ENCODE peak calls at places on chromosome 12, in ten cellular contexts. One of them, this sample, is unnamed.

GRCh38 chr12:109735825-109736551 is 22.4 kb downstream of the FAM222A start:
- DNase-seq in AG10803: no peak
- DNase-seq in endothelial cell: no peak
- DNase-seq in GM23248: no peak
- DNase-seq in AG08395: no peak
- DNase-seq in CD4-positive, alpha-beta T cell: no peak
- DNase-seq in IMR-90: no peak
- DNase-seq in activated CD8-positive, alpha-beta memory T cell treated with anti-CD3 and anti-CD28 coated beads for 1 hour: no peak
- DNase-seq in B cell: peak
- DNase-seq in activated T-cell treated with anti-CD3 and anti-CD28 coated beads, Interleukin-2, amount 50 U/mL, for 1 hour: peak
- DNase-seq in this sample: no peak

GRCh38 chr12:45483571-45483970 is 245.9 kb upstream of the ARID2 start:
- DNase-seq in B cell: no peak
- DNase-seq in GM23248: peak
- DNase-seq in AG10803: peak
- DNase-seq in endothelial cell: no peak
- DNase-seq in activated T-cell treated with anti-CD3 and anti-CD28 coated beads, Interleukin-2, amount 50 U/mL, for 1 hour: no peak
- DNase-seq in CD4-positive, alpha-beta T cell: no peak
- DNase-seq in AG08395: no peak
- DNase-seq in activated CD8-positive, alpha-beta memory T cell treated with anti-CD3 and anti-CD28 coated beads for 1 hour: no peak
- DNase-seq in IMR-90: peak
- DNase-seq in this sample: peak

GRCh38 chr12:111453071-111453989 is 47.6 kb downstream of the SH2B3 start:
- DNase-seq in AG10803: no peak
- DNase-seq in B cell: no peak
- DNase-seq in GM23248: no peak
- DNase-seq in endothelial cell: no peak
- DNase-seq in activated CD8-positive, alpha-beta memory T cell treated with anti-CD3 and anti-CD28 coated beads for 1 hour: no peak
- DNase-seq in AG08395: no peak
- DNase-seq in activated T-cell treated with anti-CD3 and anti-CD28 coated beads, Interleukin-2, amount 50 U/mL, for 1 hour: no peak
- DNase-seq in IMR-90: no peak
- DNase-seq in CD4-positive, alpha-beta T cell: no peak
- DNase-seq in this sample: no peak

GRCh38 chr12:75560167-75560566 is 48.8 kb upstream of the KRR1 start:
- DNase-seq in AG08395: peak
- DNase-seq in activated T-cell treated with anti-CD3 and anti-CD28 coated beads, Interleukin-2, amount 50 U/mL, for 1 hour: no peak
- DNase-seq in B cell: no peak
- DNase-seq in endothelial cell: no peak
- DNase-seq in AG10803: peak
- DNase-seq in IMR-90: peak
- DNase-seq in activated CD8-positive, alpha-beta memory T cell treated with anti-CD3 and anti-CD28 coated beads for 1 hour: no peak
- DNase-seq in GM23248: peak
- DNase-seq in CD4-positive, alpha-beta T cell: no peak
- DNase-seq in this sample: no peak

GRCh38 chr12:103627189-103627855 is 40.2 kb downstream of the STAB2 start:
- DNase-seq in activated CD8-positive, alpha-beta memory T cell treated with anti-CD3 and anti-CD28 coated beads for 1 hour: no peak
- DNase-seq in B cell: no peak
- DNase-seq in AG08395: no peak
- DNase-seq in AG10803: no peak
- DNase-seq in activated T-cell treated with anti-CD3 and anti-CD28 coated beads, Interleukin-2, amount 50 U/mL, for 1 hour: no peak
- DNase-seq in GM23248: peak
- DNase-seq in CD4-positive, alpha-beta T cell: no peak
- DNase-seq in endothelial cell: no peak
- DNase-seq in IMR-90: no peak
- DNase-seq in this sample: no peak

GRCh38 chr12:57627504-57628279 is 5.3 kb downstream of the B4GALNT1 start:
- DNase-seq in GM23248: no peak
- DNase-seq in B cell: no peak
- DNase-seq in CD4-positive, alpha-beta T cell: no peak
- DNase-seq in activated T-cell treated with anti-CD3 and anti-CD28 coated beads, Interleukin-2, amount 50 U/mL, for 1 hour: peak
- DNase-seq in activated CD8-positive, alpha-beta memory T cell treated with anti-CD3 and anti-CD28 coated beads for 1 hour: no peak
- DNase-seq in IMR-90: no peak
- DNase-seq in AG10803: no peak
- DNase-seq in AG08395: no peak
- DNase-seq in endothelial cell: peak
- DNase-seq in this sample: no peak

GRCh38 chr12:88328056-88328455 is 185.9 kb downstream of the TMTC3 start:
- DNase-seq in B cell: no peak
- DNase-seq in CD4-positive, alpha-beta T cell: no peak
- DNase-seq in AG08395: no peak
- DNase-seq in IMR-90: no peak
- DNase-seq in endothelial cell: no peak
- DNase-seq in activated CD8-positive, alpha-beta memory T cell treated with anti-CD3 and anti-CD28 coated beads for 1 hour: no peak
- DNase-seq in GM23248: no peak
- DNase-seq in activated T-cell treated with anti-CD3 and anti-CD28 coated beads, Interleukin-2, amount 50 U/mL, for 1 hour: no peak
- DNase-seq in AG10803: no peak
- DNase-seq in this sample: no peak

GRCh38 chr12:92059976-92060375 is 85.7 kb downstream of the BTG1 start:
- DNase-seq in AG10803: peak
- DNase-seq in activated CD8-positive, alpha-beta memory T cell treated with anti-CD3 and anti-CD28 coated beads for 1 hour: no peak
- DNase-seq in IMR-90: peak
- DNase-seq in GM23248: peak
- DNase-seq in activated T-cell treated with anti-CD3 and anti-CD28 coated beads, Interleukin-2, amount 50 U/mL, for 1 hour: no peak
- DNase-seq in endothelial cell: no peak
- DNase-seq in CD4-positive, alpha-beta T cell: no peak
- DNase-seq in AG08395: peak
- DNase-seq in B cell: no peak
- DNase-seq in this sample: peak

GRCh38 chr12:106138279-106138645 is 492 bp downstream of the NUAK1 start:
- DNase-seq in endothelial cell: no peak
- DNase-seq in AG10803: no peak
- DNase-seq in GM23248: peak
- DNase-seq in IMR-90: no peak
- DNase-seq in CD4-positive, alpha-beta T cell: no peak
- DNase-seq in B cell: no peak
- DNase-seq in activated CD8-positive, alpha-beta memory T cell treated with anti-CD3 and anti-CD28 coated beads for 1 hour: no peak
- DNase-seq in activated T-cell treated with anti-CD3 and anti-CD28 coated beads, Interleukin-2, amount 50 U/mL, for 1 hour: peak
- DNase-seq in AG08395: no peak
- DNase-seq in this sample: no peak

GRCh38 chr12:58907326-58907855 is 12.9 kb downstream of the LRIG3 start:
- DNase-seq in GM23248: no peak
- DNase-seq in activated T-cell treated with anti-CD3 and anti-CD28 coated beads, Interleukin-2, amount 50 U/mL, for 1 hour: no peak
- DNase-seq in endothelial cell: no peak
- DNase-seq in CD4-positive, alpha-beta T cell: no peak
- DNase-seq in AG08395: no peak
- DNase-seq in activated CD8-positive, alpha-beta memory T cell treated with anti-CD3 and anti-CD28 coated beads for 1 hour: no peak
- DNase-seq in AG10803: peak
- DNase-seq in B cell: no peak
- DNase-seq in IMR-90: peak
- DNase-seq in this sample: peak

GRCh38 chr12:74816398-74817175 is 279.0 kb downstream of the ATXN7L3B start:
- DNase-seq in activated T-cell treated with anti-CD3 and anti-CD28 coated beads, Interleukin-2, amount 50 U/mL, for 1 hour: no peak
- DNase-seq in B cell: no peak
- DNase-seq in AG10803: no peak
- DNase-seq in endothelial cell: no peak
- DNase-seq in activated CD8-positive, alpha-beta memory T cell treated with anti-CD3 and anti-CD28 coated beads for 1 hour: no peak
- DNase-seq in IMR-90: no peak
- DNase-seq in GM23248: no peak
- DNase-seq in AG08395: no peak
- DNase-seq in CD4-positive, alpha-beta T cell: no peak
- DNase-seq in this sample: no peak